ENCODE peak calls at places on chromosomes 13 and 19, in ten cellular contexts. D, S, H, C, B, Z, P, M, R and J are unnamed samples.
A peak's percentile ranks its signal among the peaks of the same experiment; 100 is the strongest.

GRCh38 chr13:102405499-102406079 is 3.7 kb upstream of the FGF14 start:
- DNase-seq in C (no peak), B (no peak), R (peak; percentile 43), H (peak; percentile 38), M (no peak), P (no peak), D (peak; percentile 47), S (peak; percentile 4), Z (no peak), J (peak; percentile 17)

GRCh38 chr19:48398329-48399235 is 5.1 kb downstream of the GRIN2D start:
- DNase-seq in H (peak; percentile 98), R (peak; percentile 83), M (peak; percentile 90), D (peak; percentile 91), Z (peak; percentile 82), S (peak; percentile 64), P (no peak), C (peak; percentile 51), B (no peak), J (peak; percentile 87)

GRCh38 chr19:18665771-18666202 is 17.7 kb upstream of the CRTC1 start:
- DNase-seq in M (no peak), D (no peak), S (no peak), P (no peak), H (peak; percentile 55), C (no peak), R (no peak), B (no peak), Z (no peak), J (no peak)

GRCh38 chr13:20270163-20270865 is 38.2 kb upstream of the GJB6 start:
- DNase-seq in P (no peak), D (peak; percentile 65), H (no peak), M (no peak), S (peak; percentile 37), R (no peak), C (no peak), Z (no peak), B (no peak), J (peak; percentile 10)

GRCh38 chr19:40685563-40685962 is 4.9 kb downstream of the NUMBL start:
- DNase-seq in B (no peak), H (peak; percentile 58), R (peak; percentile 38), M (peak; percentile 49), P (no peak), Z (no peak), D (peak; percentile 49), C (no peak), S (no peak), J (no peak)

GRCh38 chr13:36549771-36550170 is 117.5 kb downstream of the CCNA1 start:
- DNase-seq in R (peak; percentile 6), H (no peak), C (no peak), M (no peak), P (no peak), D (no peak), S (no peak), Z (no peak), B (peak; percentile 33), J (peak; percentile 14)

GRCh38 chr19:6021878-6022569 is 44.1 kb upstream of the RANBP3 start:
- DNase-seq in R (peak; percentile 78), B (peak; percentile 87), Z (peak; percentile 70), P (peak; percentile 21), S (peak; percentile 25), D (peak; percentile 72), H (peak; percentile 95), C (peak; percentile 74), M (peak; percentile 87), J (peak; percentile 90)

GRCh38 chr13:30170569-30170968 is 136.8 kb downstream of the KATNAL1 start:
- DNase-seq in Z (no peak), R (no peak), C (no peak), P (no peak), B (no peak), S (no peak), M (no peak), H (no peak), D (no peak), J (no peak)

GRCh38 chr19:58274771-58275199 is 4.0 kb upstream of the ZNF8 start:
- DNase-seq in S (peak; percentile 61), B (no peak), D (no peak), M (peak; percentile 24), Z (no peak), P (no peak), C (no peak), H (peak; percentile 82), R (peak; percentile 59), J (peak; percentile 24)

DNA sequence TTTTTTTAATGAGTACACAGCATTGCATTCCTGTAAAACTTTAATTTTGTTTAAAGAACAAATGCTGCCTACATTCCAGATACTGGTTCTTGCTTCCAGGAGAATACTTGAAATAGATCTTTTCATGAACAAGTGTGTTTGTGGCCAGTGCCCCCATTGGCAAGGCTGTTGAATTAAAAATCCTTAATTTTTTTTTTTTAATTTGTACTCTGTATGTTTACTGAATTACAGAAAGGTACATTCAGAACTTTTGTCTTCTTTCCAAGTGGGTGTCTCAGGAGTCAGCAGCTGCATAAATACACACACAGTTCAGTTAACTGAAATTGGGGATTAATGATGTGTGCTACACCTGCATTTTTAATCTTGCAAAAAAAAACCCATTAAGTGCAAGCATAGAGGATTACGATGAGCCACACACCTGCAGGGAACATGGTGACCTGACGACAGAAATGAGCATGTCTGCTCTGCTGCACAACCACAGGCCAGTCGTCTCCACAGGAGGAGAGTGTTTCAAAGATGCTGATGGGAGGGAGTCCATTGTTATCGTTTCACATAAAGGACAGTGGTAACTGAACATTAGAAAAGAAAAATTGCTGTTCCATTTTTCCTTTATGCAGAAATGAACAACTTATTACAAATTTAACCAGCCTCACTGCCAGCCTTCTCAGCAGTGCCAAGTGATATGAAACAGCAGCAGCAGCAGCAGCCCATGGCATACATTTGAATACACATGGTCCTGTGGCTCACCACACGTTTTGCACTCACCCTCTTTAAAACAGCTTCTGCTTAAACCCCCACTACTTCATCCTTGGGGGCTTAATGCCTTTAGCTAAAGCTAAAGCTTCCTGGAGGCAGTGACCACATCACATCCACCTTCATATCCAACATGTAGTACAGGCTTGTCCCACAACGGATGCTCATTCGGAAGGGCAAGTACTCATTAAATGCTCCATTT is 72.3 kb upstream of the RFC3 start:
- DNase-seq in H (no peak), S (no peak), Z (no peak), R (no peak), B (no peak), C (no peak), P (no peak), D (no peak), M (no peak), J (no peak)
- H3K4me3 ChIP-seq in H (no peak overlapping the region), S (no peak overlapping the region), Z (no peak overlapping the region), R (no peak overlapping the region), B (no peak overlapping the region), C (no peak overlapping the region), P (no peak overlapping the region), D (no peak overlapping the region), M (no peak overlapping the region), J (no peak overlapping the region)

GRCh38 chr13:77820431-77821149 is 98.0 kb downstream of the EDNRB start:
- DNase-seq in Z (no peak), H (no peak), B (no peak), S (no peak), C (no peak), P (no peak), M (no peak), R (no peak), D (no peak), J (no peak)
- TF ChIP-seq CTCF in Z (no peak), H (no peak), B (peak; percentile 4), S (no peak), C (no peak), P (peak; percentile 32), M (no peak), R (peak; percentile 13), D (no peak), J (peak; percentile 16)

GRCh38 chr19:53960187-53960586 is 2.5 kb upstream of the CACNG8 start:
- DNase-seq in C (no peak), R (no peak), Z (no peak), B (no peak), D (no peak), M (no peak), H (peak; percentile 81), S (no peak), P (no peak), J (no peak)
- H3K4me3 ChIP-seq in C (no peak overlapping the region), R (no peak overlapping the region), Z (no peak overlapping the region), B (no peak overlapping the region), D (no peak overlapping the region), M (no peak overlapping the region), H (no peak overlapping the region), S (no peak overlapping the region), P (peak overlapping the region; percentile 66), J (peak overlapping the region; percentile 76)

GRCh38 chr19:10861118-10861651 is 10.2 kb upstream of the CARM1 start:
- DNase-seq in H (peak; percentile 72), C (no peak), S (no peak), D (peak; percentile 51), B (peak; percentile 61), M (peak; percentile 49), Z (no peak), R (no peak), P (no peak), J (peak; percentile 43)
- TF ChIP-seq CTCF in H (peak; percentile 54), C (no peak), S (peak; percentile 31), D (peak; percentile 57), B (peak; percentile 60), M (no peak), Z (peak; percentile 30), R (peak; percentile 59), P (peak; percentile 56), J (peak; percentile 54)

GRCh38 chr13:110305544-110305943 is 1.4 kb downstream of the COL4A1 start:
- DNase-seq in C (no peak), S (no peak), M (no peak), B (no peak), Z (no peak), H (no peak), D (no peak), R (peak; percentile 42), P (no peak), J (no peak)
- H3K4me3 ChIP-seq in C (peak overlapping the region; percentile 85), S (peak overlapping the region; percentile 95), M (no peak overlapping the region), B (no peak overlapping the region), Z (peak overlapping the region; percentile 96), H (peak overlapping the region; percentile 97), D (no peak overlapping the region), R (peak overlapping the region; percentile 77), P (peak overlapping the region; percentile 87), J (peak overlapping the region; percentile 87)